ENCODE peak calls at places on chromosomes 13 and 19, in four cellular contexts. M is HFF-Myc; V is CD8-positive, alpha-beta T cell; W is body of pancreas. U is an unnamed sample.

GRCh38 chr19:45630463-45630862 is 8.7 kb downstream of the EML2 start:
- DNase-seq in M (peak), V (no peak), W (no peak), U (peak)

GRCh38 chr19:56383826-56384605 is 9.3 kb downstream of the ZNF582 start:
- DNase-seq in V (no peak), W (no peak), M (no peak), U (no peak)

GRCh38 chr13:102651892-102652291 is 43.0 kb downstream of the METTL21C start:
- DNase-seq in W (no peak), M (peak), V (no peak), U (no peak)

GRCh38 chr13:20749377-20749776 is 24.4 kb downstream of the EEF1AKMT1 start:
- DNase-seq in V (no peak), W (no peak), M (no peak), U (no peak)

GRCh38 chr19:1651061-1651547 is 1.3 kb downstream of the TCF3 start:
- DNase-seq in M (no peak), V (peak), W (no peak), U (no peak)

GRCh38 chr19:17965370-17966114 is 1.4 kb upstream of the KCNN1 start:
- DNase-seq in W (no peak), M (no peak), V (no peak), U (peak)

GRCh38 chr19:35211545-35212230 is 16.9 kb downstream of the FAM187B start:
- DNase-seq in V (peak), W (peak), M (no peak), U (no peak)

GRCh38 chr19:14146789-14147216 is 10.4 kb upstream of the ASF1B start:
- DNase-seq in M (no peak), W (peak), V (no peak), U (no peak)

GRCh38 chr19:18809149-18809978 is 18.3 kb upstream of the COMP start:
- DNase-seq in M (no peak), V (no peak), W (peak), U (no peak)

GRCh38 chr19:39858541-39858940 is 12.4 kb upstream of the FBL start:
- DNase-seq in M (no peak), W (no peak), V (no peak), U (no peak)

GRCh38 chr19:8310342-8311055 is 2.3 kb upstream of the CD320 start:
- DNase-seq in W (no peak), M (no peak), V (no peak), U (no peak)

GRCh38 chr13:102620512-102620911 is 23.7 kb downstream of the TPP2 start:
- DNase-seq in V (no peak), M (no peak), W (peak), U (no peak)

GRCh38 chr13:36907266-36907665 is 12.8 kb downstream of the SMAD9 start:
- DNase-seq in V (no peak), M (no peak), W (no peak), U (no peak)

GRCh38 chr19:35909684-35910035 is 1.6 kb upstream of the TYROBP start:
- DNase-seq in M (no peak), V (no peak), W (no peak), U (no peak)

GRCh38 chr13:76222511-76222910 is 586.4 kb downstream of the LMO7 start:
- DNase-seq in V (no peak), M (no peak), W (no peak), U (no peak)

GRCh38 chr19:12792048-12792852 is 964 bp downstream of the JUNB start:
- DNase-seq in V (peak), W (peak), M (no peak), U (peak)

GRCh38 chr13:41554626-41555386 is 97.5 kb downstream of the RGCC start:
- DNase-seq in W (no peak), V (no peak), M (no peak), U (no peak)

GRCh38 chr13:76293346-76293745 is 592.9 kb downstream of the KCTD12 start:
- DNase-seq in V (no peak), W (no peak), M (no peak), U (no peak)

GRCh38 chr13:108345016-108345415 is 75.5 kb downstream of the TNFSF13B start:
- DNase-seq in M (no peak), W (no peak), V (no peak), U (no peak)

GRCh38 chr13:106480511-106480910 is 55.0 kb downstream of the EFNB2 start:
- DNase-seq in V (no peak), W (no peak), M (no peak), U (no peak)

GRCh38 chr13:76019421-76020044 is 383.4 kb downstream of the LMO7 start:
- DNase-seq in V (no peak), W (no peak), M (no peak), U (no peak)

GRCh38 chr19:56942749-56943148 is 102.2 kb upstream of the PEG3 start:
- DNase-seq in V (no peak), W (no peak), M (no peak), U (no peak)

DNA sequence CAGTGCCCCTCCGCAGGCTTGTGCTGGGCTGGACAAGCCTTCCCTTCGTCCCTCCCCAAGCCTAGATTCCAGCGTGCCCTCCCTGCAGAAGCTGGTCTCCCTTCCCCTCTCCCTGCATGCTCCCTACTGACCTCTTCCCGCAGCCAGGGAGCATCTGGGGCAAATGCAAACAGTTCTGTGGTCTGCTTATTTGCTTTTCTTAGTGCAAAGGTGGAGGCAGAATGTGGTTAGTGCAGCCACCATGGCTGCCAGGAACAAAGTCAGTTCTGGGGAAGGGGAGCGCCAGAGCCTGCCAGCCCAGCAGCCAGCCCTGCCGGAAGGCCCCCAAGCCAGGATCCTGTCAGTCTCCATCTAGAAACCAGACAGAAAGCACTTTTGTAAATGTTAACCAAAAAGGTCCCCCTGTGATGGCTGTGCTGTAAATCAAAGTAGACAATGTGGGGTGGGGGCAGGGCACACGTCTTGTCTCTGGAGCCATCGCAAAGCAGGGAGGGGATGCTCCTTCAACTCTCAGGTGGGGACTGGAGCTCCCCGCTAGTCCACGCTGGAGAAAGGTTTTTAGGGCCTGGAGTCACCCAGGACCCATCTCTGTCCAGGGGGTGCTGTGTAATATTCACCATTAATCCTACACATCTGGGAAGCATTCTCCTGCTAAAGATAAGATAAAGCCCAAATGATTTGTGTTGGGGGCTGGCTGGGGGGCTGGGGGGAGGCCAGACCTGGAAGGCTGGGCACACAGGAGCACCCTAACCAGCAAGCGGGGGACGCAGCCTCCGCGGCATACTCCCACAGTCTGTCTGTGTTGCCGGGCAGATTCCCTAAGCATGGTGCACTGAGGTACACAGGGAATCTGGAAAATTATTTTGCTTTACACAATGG is 30.9 kb downstream of the SERP2 start:
- DNase-seq in V (no peak), W (no peak), M (no peak), U (no peak)
- TF ChIP-seq CTCF in V (no peak), W (no peak), M (no peak), U (no peak)

GRCh38 chr13:33072759-33073158 is 56.5 kb downstream of the KL start:
- DNase-seq in M (no peak), W (no peak), V (no peak), U (no peak)
- TF ChIP-seq CTCF in M (no peak), W (no peak), V (no peak), U (no peak)

DNA sequence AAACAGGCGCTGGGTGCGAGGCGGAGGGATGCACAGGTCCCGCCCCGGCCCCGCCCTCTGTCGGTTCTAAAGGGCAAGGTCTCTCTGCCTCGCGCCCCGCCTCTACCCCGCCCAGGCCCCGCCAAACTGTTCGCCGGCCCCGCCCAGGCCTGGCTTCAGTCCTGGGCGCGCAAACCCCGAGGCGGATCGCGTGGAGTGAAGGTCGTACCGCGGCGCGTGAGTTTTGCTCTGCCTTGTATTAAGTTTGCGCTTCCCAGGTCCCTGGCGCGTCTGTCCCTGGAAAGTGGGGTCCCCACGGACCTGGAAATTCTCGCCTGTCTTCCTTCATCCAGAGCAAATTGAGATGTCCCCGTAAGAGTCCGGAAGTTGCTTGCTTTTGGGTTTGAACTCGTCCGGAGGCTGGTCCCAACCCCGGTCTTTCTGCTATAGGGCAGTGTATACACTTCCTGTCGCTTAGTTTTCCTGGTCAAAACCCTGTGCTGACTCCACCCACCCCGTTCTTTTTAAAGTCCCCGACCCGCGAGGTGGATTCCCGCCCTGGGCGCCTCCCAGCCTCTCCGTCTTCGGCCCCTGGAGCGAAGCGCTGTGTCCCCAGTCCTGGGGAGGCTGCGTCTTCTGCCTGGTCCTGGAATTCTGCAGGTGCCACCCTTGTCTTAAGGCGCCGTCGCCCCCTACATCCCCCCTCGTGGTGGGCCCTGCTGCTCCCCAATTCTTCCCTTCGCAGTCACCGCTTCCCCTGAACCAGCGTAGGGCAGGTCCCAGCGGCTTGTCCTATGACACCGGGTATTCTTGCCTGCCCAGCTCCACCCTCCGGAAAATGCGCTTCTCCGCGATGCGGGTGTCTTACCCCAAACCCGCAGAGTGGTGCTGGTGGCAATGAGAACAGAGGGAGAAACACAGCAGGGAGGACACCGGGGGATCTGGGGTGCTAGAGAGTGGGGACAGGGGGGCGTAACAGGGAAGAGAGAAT is 8.6 kb downstream of the ZNF808 start:
- DNase-seq in V (peak), W (peak), M (peak), U (no peak)
- TF ChIP-seq CTCF in V (peak), W (no peak), M (no peak), U (no peak)

GRCh38 chr13:38641164-38641948 is 45.5 kb upstream of the FREM2 start:
- DNase-seq in W (no peak), M (no peak), V (no peak), U (no peak)
- TF ChIP-seq CTCF in W (peak), M (peak), V (no peak), U (no peak)

GRCh38 chr19:10289167-10289835 is 451 bp upstream of the ICAM5 start:
- DNase-seq in M (peak), W (no peak), V (peak), U (no peak)
- TF ChIP-seq CTCF in M (no peak), W (no peak), V (no peak), U (no peak)

DNA sequence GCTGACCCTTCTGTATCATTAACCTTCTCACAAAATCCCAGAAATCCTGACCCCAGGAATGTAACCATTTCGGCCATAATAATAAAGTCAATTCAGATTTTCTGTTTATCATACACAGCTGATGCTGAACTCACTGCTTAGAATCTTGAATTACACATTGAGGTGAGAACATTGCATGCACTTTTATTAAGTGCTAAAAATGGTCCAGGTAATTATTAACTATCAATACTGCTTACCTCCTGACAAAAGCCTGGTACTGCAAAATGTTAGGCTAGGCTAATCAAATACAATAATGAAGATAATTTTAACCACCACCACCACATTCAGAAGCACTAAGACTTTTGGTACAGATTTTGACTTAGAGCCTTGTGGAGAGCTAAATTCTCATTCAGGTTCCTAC is 36.1 kb downstream of the KLF12 start:
- DNase-seq in W (no peak), M (no peak), V (no peak), U (no peak)
- TF ChIP-seq CTCF in W (no peak), M (no peak), V (no peak), U (no peak)

U was measured in Calu3.